ENCODE peak calls at places on chromosomes 16 and 17, in eight cellular contexts. One of them, this sample, is unnamed.

GRCh38 chr17:2964831-2965230 is 98.6 kb downstream of the OR1D5 start:
- DNase-seq in heart left ventricle: no peak
- DNase-seq in mammary epithelial cell: no peak
- DNase-seq in cardiac muscle cell: no peak
- DNase-seq in upper lobe of right lung: peak; percentile 38
- DNase-seq in GM23338: no peak
- DNase-seq in pancreas: no peak
- DNase-seq in Peyer's patch: no peak
- DNase-seq in this sample: no peak

GRCh38 chr17:62790554-62790953 is 17.6 kb downstream of the MARCHF10 start:
- DNase-seq in heart left ventricle: no peak
- DNase-seq in mammary epithelial cell: peak; percentile 39
- DNase-seq in cardiac muscle cell: peak; percentile 33
- DNase-seq in upper lobe of right lung: no peak
- DNase-seq in GM23338: no peak
- DNase-seq in pancreas: no peak
- DNase-seq in Peyer's patch: no peak
- DNase-seq in this sample: no peak

GRCh38 chr16:15435216-15435864 is 952 bp downstream of the BMERB1 start:
- DNase-seq in heart left ventricle: no peak
- DNase-seq in mammary epithelial cell: no peak
- DNase-seq in cardiac muscle cell: no peak
- DNase-seq in upper lobe of right lung: no peak
- DNase-seq in GM23338: peak; percentile 41
- DNase-seq in pancreas: no peak
- DNase-seq in Peyer's patch: no peak
- DNase-seq in this sample: no peak

GRCh38 chr17:80055597-80055996 is 19.2 kb downstream of the CCDC40 start:
- DNase-seq in heart left ventricle: no peak
- DNase-seq in mammary epithelial cell: no peak
- DNase-seq in cardiac muscle cell: no peak
- DNase-seq in upper lobe of right lung: no peak
- DNase-seq in GM23338: peak; percentile 71
- DNase-seq in pancreas: no peak
- DNase-seq in Peyer's patch: no peak
- DNase-seq in this sample: no peak

GRCh38 chr17:3535253-3535995 is 22.2 kb downstream of the TRPV3 start:
- DNase-seq in heart left ventricle: peak; percentile 69
- DNase-seq in mammary epithelial cell: peak; percentile 34
- DNase-seq in cardiac muscle cell: peak; percentile 91
- DNase-seq in upper lobe of right lung: peak; percentile 81
- DNase-seq in GM23338: peak; percentile 91
- DNase-seq in pancreas: peak; percentile 45
- DNase-seq in Peyer's patch: peak; percentile 69
- DNase-seq in this sample: peak; percentile 75

GRCh38 chr17:17693253-17693954 is 12.1 kb downstream of the RAI1 start:
- DNase-seq in heart left ventricle: peak; percentile 79
- DNase-seq in mammary epithelial cell: peak; percentile 82
- DNase-seq in cardiac muscle cell: peak; percentile 56
- DNase-seq in upper lobe of right lung: peak; percentile 88
- DNase-seq in GM23338: peak; percentile 71
- DNase-seq in pancreas: peak; percentile 79
- DNase-seq in Peyer's patch: peak; percentile 64
- DNase-seq in this sample: peak; percentile 70

GRCh38 chr16:56637814-56638750 is at the start of gene MT1A:
- DNase-seq in heart left ventricle: peak; percentile 90
- DNase-seq in mammary epithelial cell: no peak
- DNase-seq in cardiac muscle cell: peak; percentile 65
- DNase-seq in upper lobe of right lung: peak; percentile 83
- DNase-seq in GM23338: peak; percentile 79
- DNase-seq in pancreas: peak; percentile 83
- DNase-seq in Peyer's patch: peak; percentile 91
- DNase-seq in this sample: no peak

GRCh38 chr16:23026777-23027362 is 122.4 kb downstream of the USP31 start:
- DNase-seq in heart left ventricle: no peak
- DNase-seq in mammary epithelial cell: peak; percentile 34
- DNase-seq in cardiac muscle cell: peak; percentile 15
- DNase-seq in upper lobe of right lung: no peak
- DNase-seq in GM23338: peak; percentile 77
- DNase-seq in pancreas: no peak
- DNase-seq in Peyer's patch: no peak
- DNase-seq in this sample: no peak

GRCh38 chr17:9900019-9900594 is 5.0 kb downstream of the RCVRN start:
- DNase-seq in heart left ventricle: no peak
- DNase-seq in mammary epithelial cell: no peak
- DNase-seq in cardiac muscle cell: peak; percentile 33
- DNase-seq in upper lobe of right lung: no peak
- DNase-seq in GM23338: no peak
- DNase-seq in pancreas: no peak
- DNase-seq in Peyer's patch: no peak
- DNase-seq in this sample: no peak

GRCh38 chr17:19538095-19539039 is 4.7 kb downstream of the SLC47A1 start:
- DNase-seq in heart left ventricle: peak; percentile 38
- DNase-seq in mammary epithelial cell: no peak
- DNase-seq in cardiac muscle cell: no peak
- DNase-seq in upper lobe of right lung: peak; percentile 82
- DNase-seq in GM23338: peak; percentile 27
- DNase-seq in pancreas: peak; percentile 31
- DNase-seq in Peyer's patch: no peak
- DNase-seq in this sample: no peak

GRCh38 chr17:47654991-47655390 is 5.3 kb downstream of the KPNB1 start:
- DNase-seq in heart left ventricle: no peak
- DNase-seq in mammary epithelial cell: no peak
- DNase-seq in cardiac muscle cell: no peak
- DNase-seq in upper lobe of right lung: no peak
- DNase-seq in GM23338: no peak
- DNase-seq in pancreas: peak; percentile 33
- DNase-seq in Peyer's patch: no peak
- DNase-seq in this sample: no peak

GRCh38 chr16:84375773-84376172 is 7.4 kb downstream of the ATP2C2 start:
- DNase-seq in heart left ventricle: no peak
- DNase-seq in mammary epithelial cell: no peak
- DNase-seq in cardiac muscle cell: no peak
- DNase-seq in upper lobe of right lung: no peak
- DNase-seq in GM23338: no peak
- DNase-seq in pancreas: no peak
- DNase-seq in Peyer's patch: no peak
- DNase-seq in this sample: no peak
- H3K27ac ChIP-seq in heart left ventricle: no peak overlapping the region
- H3K27ac ChIP-seq in mammary epithelial cell: no peak overlapping the region
- H3K27ac ChIP-seq in cardiac muscle cell: no peak overlapping the region
- H3K27ac ChIP-seq in upper lobe of right lung: no peak overlapping the region
- H3K27ac ChIP-seq in GM23338: no peak overlapping the region
- H3K27ac ChIP-seq in pancreas: no peak overlapping the region
- H3K27ac ChIP-seq in Peyer's patch: no peak overlapping the region
- H3K27ac ChIP-seq in this sample: no peak overlapping the region

GRCh38 chr17:75260679-75261335 is 599 bp downstream of the GGA3 start:
- DNase-seq in heart left ventricle: no peak
- DNase-seq in mammary epithelial cell: peak; percentile 48
- DNase-seq in cardiac muscle cell: peak; percentile 29
- DNase-seq in upper lobe of right lung: no peak
- DNase-seq in GM23338: peak; percentile 56
- DNase-seq in pancreas: no peak
- DNase-seq in Peyer's patch: no peak
- DNase-seq in this sample: no peak
- TF ChIP-seq CTCF in heart left ventricle: peak; percentile 14
- TF ChIP-seq CTCF in mammary epithelial cell: peak; percentile 10
- TF ChIP-seq CTCF in cardiac muscle cell: no peak
- TF ChIP-seq CTCF in upper lobe of right lung: no peak
- TF ChIP-seq CTCF in GM23338: no peak
- TF ChIP-seq CTCF in pancreas: no peak
- TF ChIP-seq CTCF in Peyer's patch: peak; percentile 5
- TF ChIP-seq CTCF in this sample: no peak

GRCh38 chr16:68247400-68247799 is 2.2 kb downstream of the PLA2G15 start:
- DNase-seq in heart left ventricle: peak; percentile 22
- DNase-seq in mammary epithelial cell: no peak
- DNase-seq in cardiac muscle cell: no peak
- DNase-seq in upper lobe of right lung: no peak
- DNase-seq in GM23338: no peak
- DNase-seq in pancreas: no peak
- DNase-seq in Peyer's patch: no peak
- DNase-seq in this sample: no peak

GRCh38 chr16:68247932-68248331 is 2.8 kb downstream of the PLA2G15 start:
- DNase-seq in heart left ventricle: no peak
- DNase-seq in mammary epithelial cell: no peak
- DNase-seq in cardiac muscle cell: no peak
- DNase-seq in upper lobe of right lung: no peak
- DNase-seq in GM23338: no peak
- DNase-seq in pancreas: no peak
- DNase-seq in Peyer's patch: no peak
- DNase-seq in this sample: no peak

GRCh38 chr16:68244903-68245853 is at the start of gene PLA2G15:
- DNase-seq in heart left ventricle: peak; percentile 98
- DNase-seq in mammary epithelial cell: peak; percentile 93
- DNase-seq in cardiac muscle cell: peak; percentile 98
- DNase-seq in upper lobe of right lung: peak; percentile 98
- DNase-seq in GM23338: peak; percentile 97
- DNase-seq in pancreas: peak; percentile 96
- DNase-seq in Peyer's patch: peak; percentile 98
- DNase-seq in this sample: peak; percentile 98

GRCh38 chr16:68246121-68246520 is 948 bp downstream of the PLA2G15 start:
- DNase-seq in heart left ventricle: peak; percentile 19
- DNase-seq in mammary epithelial cell: no peak
- DNase-seq in cardiac muscle cell: no peak
- DNase-seq in upper lobe of right lung: no peak
- DNase-seq in GM23338: no peak
- DNase-seq in pancreas: no peak
- DNase-seq in Peyer's patch: no peak
- DNase-seq in this sample: no peak

DNA sequence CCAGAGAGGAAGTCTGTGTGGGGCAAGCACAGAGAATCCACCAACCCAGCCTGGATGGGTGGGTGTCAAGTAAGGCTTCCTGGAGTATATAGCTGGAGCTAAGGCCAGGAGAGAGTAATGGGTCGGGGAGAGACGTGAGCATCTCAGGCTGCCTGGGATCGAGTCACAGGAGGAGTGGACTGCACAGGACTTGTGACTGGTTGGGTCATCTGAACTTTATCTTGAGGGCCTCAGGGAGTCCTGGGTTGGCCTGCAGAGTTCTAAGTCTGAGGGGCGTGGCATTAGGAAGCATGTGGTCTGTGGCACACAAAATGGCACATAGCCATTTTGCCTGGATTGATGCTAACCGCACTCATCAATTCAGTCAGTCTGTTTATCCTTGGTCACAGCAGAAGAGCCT is 1.5 kb downstream of the PLA2G15 start:
- DNase-seq in heart left ventricle: peak; percentile 39
- DNase-seq in mammary epithelial cell: no peak
- DNase-seq in cardiac muscle cell: no peak
- DNase-seq in upper lobe of right lung: no peak
- DNase-seq in GM23338: no peak
- DNase-seq in pancreas: no peak
- DNase-seq in Peyer's patch: peak; percentile 49
- DNase-seq in this sample: no peak
- H3K4me3 ChIP-seq in heart left ventricle: peak overlapping the region; percentile 96
- H3K4me3 ChIP-seq in mammary epithelial cell: no peak overlapping the region
- H3K4me3 ChIP-seq in cardiac muscle cell: no peak overlapping the region
- H3K4me3 ChIP-seq in upper lobe of right lung: peak overlapping the region; percentile 98
- H3K4me3 ChIP-seq in GM23338: no peak overlapping the region
- H3K4me3 ChIP-seq in pancreas: no peak overlapping the region
- H3K4me3 ChIP-seq in Peyer's patch: peak overlapping the region; percentile 12
- H3K4me3 ChIP-seq in this sample: peak overlapping the region; percentile 78

DNA sequence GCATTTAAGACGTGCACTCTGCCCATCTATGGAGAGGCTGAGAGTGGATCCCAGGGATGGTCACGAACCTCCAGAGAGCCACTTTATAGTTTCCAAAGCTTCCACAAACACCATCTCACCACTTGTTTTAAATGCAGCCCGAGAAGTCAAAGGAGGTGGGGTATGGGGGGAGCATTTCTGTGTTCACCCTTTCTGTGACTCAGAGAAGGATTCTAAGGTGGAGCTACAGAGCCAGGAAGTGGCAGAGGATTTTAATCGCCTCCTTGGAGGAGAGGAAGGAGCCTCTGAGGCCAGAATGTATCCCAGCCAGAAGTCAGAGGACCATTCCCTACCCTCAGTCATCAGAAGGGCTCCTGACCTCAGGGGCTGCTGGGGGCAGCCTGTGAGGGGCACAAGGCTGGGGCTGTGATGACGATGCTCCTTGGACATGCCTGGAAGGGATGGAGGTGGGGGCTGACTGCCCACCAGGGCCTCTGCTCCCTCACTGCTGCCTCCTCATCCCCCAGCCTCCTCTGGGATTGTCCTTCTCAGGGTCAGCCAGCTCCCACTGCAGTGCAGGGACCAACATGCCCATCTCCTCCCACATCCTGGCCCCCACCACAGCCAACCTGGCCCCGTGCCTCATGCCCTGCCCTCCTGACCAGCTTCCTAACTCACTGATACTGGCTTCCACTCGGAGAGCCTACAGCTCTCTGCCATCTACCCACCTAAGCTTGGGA is 2.8 kb downstream of the XYLT2 start:
- DNase-seq in heart left ventricle: no peak
- DNase-seq in mammary epithelial cell: peak; percentile 48
- DNase-seq in cardiac muscle cell: no peak
- DNase-seq in upper lobe of right lung: peak; percentile 18
- DNase-seq in GM23338: no peak
- DNase-seq in pancreas: no peak
- DNase-seq in Peyer's patch: no peak
- DNase-seq in this sample: no peak
- H3K27ac ChIP-seq in heart left ventricle: no peak overlapping the region
- H3K27ac ChIP-seq in mammary epithelial cell: no peak overlapping the region
- H3K27ac ChIP-seq in cardiac muscle cell: no peak overlapping the region
- H3K27ac ChIP-seq in upper lobe of right lung: no peak overlapping the region
- H3K27ac ChIP-seq in GM23338: no peak overlapping the region
- H3K27ac ChIP-seq in pancreas: no peak overlapping the region
- H3K27ac ChIP-seq in Peyer's patch: no peak overlapping the region
- H3K27ac ChIP-seq in this sample: no peak overlapping the region

GRCh38 chr16:89482824-89483220 is 7.5 kb downstream of the ANKRD11 start:
- DNase-seq in heart left ventricle: no peak
- DNase-seq in mammary epithelial cell: no peak
- DNase-seq in cardiac muscle cell: no peak
- DNase-seq in upper lobe of right lung: no peak
- DNase-seq in GM23338: no peak
- DNase-seq in pancreas: no peak
- DNase-seq in Peyer's patch: peak; percentile 59
- DNase-seq in this sample: no peak
- TF ChIP-seq CTCF in heart left ventricle: no peak
- TF ChIP-seq CTCF in mammary epithelial cell: no peak
- TF ChIP-seq CTCF in cardiac muscle cell: no peak
- TF ChIP-seq CTCF in upper lobe of right lung: no peak
- TF ChIP-seq CTCF in GM23338: no peak
- TF ChIP-seq CTCF in pancreas: no peak
- TF ChIP-seq CTCF in Peyer's patch: no peak
- TF ChIP-seq CTCF in this sample: no peak

This sample was measured in dorsolateral prefrontal cortex.